ENCODE peak calls at places on chromosomes 1 and 21, in five cellular contexts. D is dorsolateral prefrontal cortex, C is brain microvascular endothelial cell, Q is lung, P is left ventricle myocardium inferior. E is an unnamed sample.

GRCh38 chr1:1123581-1124507 is 8.0 kb upstream of the C1orf159 start:
- DNase-seq in D (no peak), C (no peak), Q (no peak), P (no peak), E (no peak)

GRCh38 chr1:48236716-48237470 is 14.4 kb downstream of the SLC5A9 start:
- DNase-seq in D (no peak), C (peak; percentile 25), Q (no peak), P (no peak), E (no peak)

GRCh38 chr1:66265268-66265667 is 268.7 kb upstream of the SGIP1 start:
- DNase-seq in D (no peak), C (no peak), Q (no peak), P (no peak), E (no peak)

GRCh38 chr1:108896160-108897150 is 19.7 kb downstream of the GPSM2 start:
- DNase-seq in D (peak; percentile 54), C (no peak), Q (no peak), P (no peak), E (no peak)

GRCh38 chr1:92192246-92192645 is 25.5 kb upstream of the C1orf146 start:
- DNase-seq in D (no peak), C (no peak), Q (no peak), P (no peak), E (no peak)

GRCh38 chr1:89381617-89382016 is 17.8 kb downstream of the GBP6 start:
- DNase-seq in D (no peak), C (no peak), Q (no peak), P (no peak), E (no peak)

GRCh38 chr1:203692565-203693470 is 66.2 kb downstream of the ATP2B4 start:
- DNase-seq in D (no peak), C (peak; percentile 95), Q (peak; percentile 80), P (peak; percentile 82), E (no peak)

GRCh38 chr1:200211157-200211556 is 183.6 kb downstream of the NR5A2 start:
- DNase-seq in D (no peak), C (peak; percentile 65), Q (no peak), P (no peak), E (no peak)

GRCh38 chr1:173561263-173561662 is 41.6 kb downstream of the SLC9C2 start:
- DNase-seq in D (no peak), C (no peak), Q (no peak), P (no peak), E (no peak)

GRCh38 chr1:204697893-204698292 is 12.4 kb upstream of the LRRN2 start:
- DNase-seq in D (no peak), C (no peak), Q (no peak), P (no peak), E (no peak)

GRCh38 chr1:185821612-185822385 is 87.6 kb downstream of the HMCN1 start:
- DNase-seq in D (no peak), C (no peak), Q (no peak), P (no peak), E (no peak)

GRCh38 chr1:152983234-152983633 is 647 bp upstream of the SPRR1A start:
- DNase-seq in D (no peak), C (no peak), Q (no peak), P (no peak), E (no peak)

GRCh38 chr1:199161766-199162303 is 523.0 kb downstream of the PTPRC start:
- DNase-seq in D (no peak), C (no peak), Q (no peak), P (no peak), E (no peak)

GRCh38 chr21:31514598-31514997 is 144.9 kb upstream of the SOD1 start:
- DNase-seq in D (peak; percentile 84), C (peak; percentile 15), Q (no peak), P (no peak), E (no peak)

GRCh38 chr1:160007577-160008200 is 24.1 kb downstream of the PIGM start:
- DNase-seq in D (no peak), C (no peak), Q (no peak), P (no peak), E (peak; percentile 43)

GRCh38 chr1:94554611-94555010 is 13.1 kb upstream of the F3 start:
- DNase-seq in D (no peak), C (no peak), Q (no peak), P (no peak), E (no peak)
- H3K27ac ChIP-seq in D (no peak overlapping the region), C (no peak overlapping the region), Q (no peak overlapping the region), P (no peak overlapping the region), E (no peak overlapping the region)

DNA sequence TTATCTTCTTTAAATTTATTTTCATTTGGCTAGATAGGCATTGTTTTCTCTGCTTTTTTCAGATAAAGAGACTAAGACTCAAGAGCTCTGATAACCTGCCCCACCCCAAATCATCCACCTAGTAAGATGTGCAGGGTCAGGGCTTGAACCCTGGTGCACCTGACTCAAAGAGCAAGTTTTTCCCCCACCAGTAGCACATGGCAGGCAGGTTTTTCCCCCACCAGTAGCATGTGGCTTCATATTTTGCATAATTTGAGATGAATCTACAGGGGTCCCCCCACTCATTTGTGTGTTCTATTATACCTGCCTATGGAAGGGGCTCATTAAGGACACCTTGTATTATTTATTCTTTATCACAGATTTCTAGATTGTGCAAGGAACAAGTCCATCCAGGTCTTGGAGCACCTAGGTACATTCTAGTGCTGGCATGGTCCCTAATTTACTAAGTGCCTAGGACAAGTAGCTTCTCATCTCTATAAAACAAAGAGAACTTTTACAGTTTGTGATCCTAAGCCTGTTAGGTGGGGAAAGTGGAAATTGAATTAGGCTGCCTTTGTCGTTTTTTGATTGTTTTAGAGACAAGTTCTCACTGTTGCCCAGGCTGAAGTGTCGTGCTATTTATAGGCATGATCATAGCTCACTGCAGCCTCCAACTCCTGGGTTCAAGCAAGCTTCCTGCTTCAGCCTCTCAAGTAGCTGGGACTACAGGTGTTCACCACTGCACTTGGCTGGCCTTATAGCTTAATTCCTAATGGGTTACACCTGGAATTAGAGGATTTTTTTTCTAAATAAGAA is 13.2 kb upstream of the CTSE start:
- DNase-seq in D (no peak), C (no peak), Q (no peak), P (no peak), E (no peak)
- H3K27ac ChIP-seq in D (no peak overlapping the region), C (no peak overlapping the region), Q (no peak overlapping the region), P (no peak overlapping the region), E (no peak overlapping the region)

GRCh38 chr1:15341634-15342375 is 67.9 kb upstream of the EFHD2 start:
- DNase-seq in D (no peak), C (peak; percentile 67), Q (no peak), P (no peak), E (no peak)

GRCh38 chr1:15341228-15341627 is 68.5 kb upstream of the EFHD2 start:
- DNase-seq in D (no peak), C (no peak), Q (no peak), P (no peak), E (no peak)

GRCh38 chr1:15337656-15338402 is 71.9 kb upstream of the EFHD2 start:
- DNase-seq in D (no peak), C (peak; percentile 82), Q (no peak), P (no peak), E (no peak)

GRCh38 chr1:15336866-15337265 is 72.8 kb upstream of the EFHD2 start:
- DNase-seq in D (no peak), C (no peak), Q (no peak), P (peak; percentile 39), E (no peak)

DNA sequence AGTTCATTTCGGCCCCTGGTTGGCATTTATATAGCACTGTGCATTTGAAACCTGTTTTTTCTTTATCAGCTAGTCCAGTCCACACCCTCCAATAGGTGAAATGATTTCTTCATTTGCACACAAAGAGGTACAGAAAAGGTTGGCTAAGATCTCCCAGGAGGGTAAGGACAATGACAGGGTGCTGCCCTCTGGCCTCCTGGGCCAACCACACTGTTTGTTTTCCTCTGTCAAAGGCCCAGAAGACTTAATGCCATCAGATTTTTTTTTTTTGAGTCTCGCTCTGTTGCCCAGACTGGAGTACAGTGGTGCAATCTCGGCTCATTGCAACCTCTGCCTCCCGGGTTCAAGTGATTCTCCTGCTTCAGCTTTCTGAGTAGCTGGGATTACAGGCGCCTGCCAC is 70.1 kb upstream of the EFHD2 start:
- DNase-seq in D (no peak), C (no peak), Q (no peak), P (no peak), E (no peak)
- H3K27ac ChIP-seq in D (peak overlapping the region; percentile 61), C (no peak overlapping the region), Q (no peak overlapping the region), P (no peak overlapping the region), E (no peak overlapping the region)

GRCh38 chr1:150926094-150926741 is at the start of gene SETDB1:
- DNase-seq in D (peak; percentile 92), C (peak; percentile 93), Q (peak; percentile 96), P (peak; percentile 94), E (peak; percentile 86)

GRCh38 chr1:150927629-150928028 is 1.5 kb downstream of the SETDB1 start:
- DNase-seq in D (no peak), C (no peak), Q (no peak), P (no peak), E (no peak)

GRCh38 chr1:150922519-150922975 is 3.6 kb upstream of the SETDB1 start:
- DNase-seq in D (peak; percentile 45), C (peak; percentile 82), Q (peak; percentile 71), P (peak; percentile 28), E (peak; percentile 81)

GRCh38 chr1:150928286-150928685 is 2.1 kb downstream of the SETDB1 start:
- DNase-seq in D (no peak), C (no peak), Q (no peak), P (no peak), E (no peak)

GRCh38 chr1:150925080-150925479 is 1.1 kb upstream of the SETDB1 start:
- DNase-seq in D (no peak), C (no peak), Q (no peak), P (no peak), E (peak; percentile 26)
- H3K27ac ChIP-seq in D (no peak overlapping the region), C (no peak overlapping the region), Q (no peak overlapping the region), P (peak overlapping the region; percentile 87), E (no peak overlapping the region)

DNA sequence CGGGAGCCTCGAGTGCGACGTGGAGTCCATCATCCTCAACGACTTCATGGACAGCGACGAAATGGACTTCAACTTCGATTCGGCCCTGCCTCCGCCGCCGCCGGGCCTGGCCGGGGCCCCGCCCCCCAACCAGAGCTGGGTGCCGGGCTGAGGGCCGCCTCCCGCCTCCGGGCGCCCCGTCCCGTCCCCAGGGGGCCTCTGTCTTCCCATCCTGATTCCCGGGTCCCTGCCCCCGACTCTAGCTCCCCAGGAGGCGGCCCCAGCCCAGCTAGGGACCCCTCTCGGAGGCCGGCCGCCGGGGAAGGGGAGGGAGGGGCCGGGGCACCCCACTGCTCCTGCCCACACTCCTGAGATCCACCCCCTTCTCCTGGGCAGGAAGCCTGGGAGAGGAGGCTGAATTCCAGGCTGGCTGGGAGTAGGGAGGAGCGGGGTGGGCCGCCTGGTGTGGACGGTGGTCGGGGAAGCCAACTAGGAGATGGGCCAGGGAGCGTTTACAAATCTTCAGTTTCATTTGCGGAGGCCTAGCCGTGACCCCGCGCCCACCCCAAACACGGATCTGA is 21.4 kb downstream of the FOXO6 start:
- DNase-seq in D (no peak), C (no peak), Q (peak; percentile 57), P (peak; percentile 54), E (no peak)
- H3K27ac ChIP-seq in D (peak overlapping the region; percentile 85), C (no peak overlapping the region), Q (peak overlapping the region; percentile 95), P (peak overlapping the region; percentile 89), E (no peak overlapping the region)

GRCh38 chr1:61343623-61344257 is 261.4 kb downstream of the NFIA start:
- DNase-seq in D (no peak), C (no peak), Q (no peak), P (no peak), E (no peak)
- H3K27ac ChIP-seq in D (peak overlapping the region; percentile 11), C (no peak overlapping the region), Q (no peak overlapping the region), P (peak overlapping the region; percentile 53), E (no peak overlapping the region)